ENCODE peak calls at places on chromosomes 6 and 20, in six cellular contexts. One of them, this sample, is unnamed.

GRCh38 chr20:62707981-62708521 is 585 bp upstream of the NTSR1 start:
- DNase-seq in GM23248: no peak
- DNase-seq in HepG2: no peak
- DNase-seq in stomach: no peak
- DNase-seq in uterus: no peak
- DNase-seq in mesenchymal stem cell: no peak
- DNase-seq in this sample: no peak

GRCh38 chr6:5961836-5962235 is 44.9 kb downstream of the NRN1 start:
- DNase-seq in stomach: no peak
- DNase-seq in uterus: no peak
- DNase-seq in HepG2: no peak
- DNase-seq in mesenchymal stem cell: no peak
- DNase-seq in GM23248: no peak
- DNase-seq in this sample: no peak

GRCh38 chr6:150371356-150371755 is 2.5 kb downstream of the IYD start:
- DNase-seq in GM23248: no peak
- DNase-seq in mesenchymal stem cell: no peak
- DNase-seq in stomach: no peak
- DNase-seq in uterus: no peak
- DNase-seq in HepG2: no peak
- DNase-seq in this sample: no peak

GRCh38 chr6:134532694-134533624 is 215.0 kb upstream of the SGK1 start:
- DNase-seq in HepG2: no peak
- DNase-seq in uterus: no peak
- DNase-seq in GM23248: no peak
- DNase-seq in stomach: no peak
- DNase-seq in mesenchymal stem cell: no peak
- DNase-seq in this sample: no peak

GRCh38 chr6:68891419-68891818 is 256.3 kb downstream of the ADGRB3 start:
- DNase-seq in stomach: no peak
- DNase-seq in mesenchymal stem cell: no peak
- DNase-seq in GM23248: peak; percentile 4
- DNase-seq in HepG2: no peak
- DNase-seq in uterus: no peak
- DNase-seq in this sample: no peak

GRCh38 chr6:10585232-10585887 is 64.2 kb downstream of the GCNT2 start:
- DNase-seq in GM23248: no peak
- DNase-seq in mesenchymal stem cell: peak; percentile 24
- DNase-seq in HepG2: no peak
- DNase-seq in stomach: peak; percentile 41
- DNase-seq in uterus: no peak
- DNase-seq in this sample: no peak

GRCh38 chr6:168336967-168337366 is 17.4 kb upstream of the DACT2 start:
- DNase-seq in mesenchymal stem cell: no peak
- DNase-seq in HepG2: peak; percentile 36
- DNase-seq in GM23248: no peak
- DNase-seq in uterus: no peak
- DNase-seq in stomach: no peak
- DNase-seq in this sample: no peak

GRCh38 chr6:143410859-143411270 is 39.6 kb downstream of the ADAT2 start:
- DNase-seq in mesenchymal stem cell: no peak
- DNase-seq in stomach: no peak
- DNase-seq in HepG2: peak; percentile 95
- DNase-seq in uterus: no peak
- DNase-seq in GM23248: peak; percentile 67
- DNase-seq in this sample: peak; percentile 49

GRCh38 chr6:26394289-26394688 is 7.8 kb upstream of the BTN3A1 start:
- DNase-seq in stomach: peak; percentile 27
- DNase-seq in HepG2: peak; percentile 42
- DNase-seq in GM23248: peak; percentile 82
- DNase-seq in uterus: no peak
- DNase-seq in mesenchymal stem cell: peak; percentile 60
- DNase-seq in this sample: peak; percentile 73

GRCh38 chr6:170080828-170081368 is 210.0 kb downstream of the DLL1 start:
- DNase-seq in GM23248: no peak
- DNase-seq in stomach: peak; percentile 24
- DNase-seq in HepG2: no peak
- DNase-seq in uterus: no peak
- DNase-seq in mesenchymal stem cell: no peak
- DNase-seq in this sample: peak; percentile 26

GRCh38 chr6:99341862-99342455 is 7.5 kb downstream of the FAXC start:
- DNase-seq in HepG2: no peak
- DNase-seq in GM23248: no peak
- DNase-seq in uterus: no peak
- DNase-seq in stomach: no peak
- DNase-seq in mesenchymal stem cell: no peak
- DNase-seq in this sample: no peak

GRCh38 chr6:2917065-2917464 is 14.0 kb upstream of the SERPINB9 start:
- DNase-seq in mesenchymal stem cell: no peak
- DNase-seq in HepG2: no peak
- DNase-seq in stomach: no peak
- DNase-seq in uterus: no peak
- DNase-seq in GM23248: no peak
- DNase-seq in this sample: no peak

GRCh38 chr6:158766621-158767435 is 52.3 kb downstream of the EZR start:
- DNase-seq in GM23248: no peak
- DNase-seq in uterus: no peak
- DNase-seq in stomach: no peak
- DNase-seq in mesenchymal stem cell: no peak
- DNase-seq in HepG2: no peak
- DNase-seq in this sample: no peak

GRCh38 chr6:110944681-110945151 is 13.8 kb upstream of the GTF3C6 start:
- DNase-seq in HepG2: peak; percentile 9
- DNase-seq in GM23248: peak; percentile 97
- DNase-seq in mesenchymal stem cell: peak; percentile 86
- DNase-seq in stomach: no peak
- DNase-seq in uterus: no peak
- DNase-seq in this sample: peak; percentile 64

GRCh38 chr20:50187403-50188051 is 3.1 kb upstream of the CEBPB start:
- DNase-seq in GM23248: peak; percentile 61
- DNase-seq in uterus: peak; percentile 77
- DNase-seq in stomach: no peak
- DNase-seq in HepG2: peak; percentile 77
- DNase-seq in mesenchymal stem cell: peak; percentile 36
- DNase-seq in this sample: no peak

GRCh38 chr20:39700527-39700926 is 738.4 kb downstream of the DHX35 start:
- DNase-seq in stomach: no peak
- DNase-seq in mesenchymal stem cell: no peak
- DNase-seq in GM23248: no peak
- DNase-seq in uterus: no peak
- DNase-seq in HepG2: no peak
- DNase-seq in this sample: no peak

GRCh38 chr20:52160049-52160448 is 31.5 kb downstream of the ZFP64 start:
- DNase-seq in stomach: no peak
- DNase-seq in GM23248: no peak
- DNase-seq in uterus: no peak
- DNase-seq in mesenchymal stem cell: no peak
- DNase-seq in HepG2: no peak
- DNase-seq in this sample: no peak

GRCh38 chr6:149934249-149935156 is 7.3 kb upstream of the ULBP2 start:
- DNase-seq in uterus: peak; percentile 61
- DNase-seq in HepG2: peak; percentile 64
- DNase-seq in mesenchymal stem cell: peak; percentile 83
- DNase-seq in GM23248: peak; percentile 89
- DNase-seq in stomach: peak; percentile 73
- DNase-seq in this sample: peak; percentile 62

GRCh38 chr20:51695574-51696303 is 72.5 kb downstream of the ATP9A start:
- DNase-seq in stomach: peak; percentile 31
- DNase-seq in mesenchymal stem cell: peak; percentile 94
- DNase-seq in uterus: no peak
- DNase-seq in HepG2: peak; percentile 33
- DNase-seq in GM23248: peak; percentile 82
- DNase-seq in this sample: peak; percentile 71

GRCh38 chr20:45924391-45925261 is 9.9 kb upstream of the PCIF1 start:
- DNase-seq in HepG2: peak; percentile 66
- DNase-seq in stomach: no peak
- DNase-seq in uterus: peak; percentile 77
- DNase-seq in mesenchymal stem cell: peak; percentile 89
- DNase-seq in GM23248: peak; percentile 73
- DNase-seq in this sample: peak; percentile 43

GRCh38 chr20:32784369-32785080 is 22.3 kb downstream of the DNMT3B start:
- DNase-seq in mesenchymal stem cell: no peak
- DNase-seq in stomach: no peak
- DNase-seq in uterus: no peak
- DNase-seq in GM23248: no peak
- DNase-seq in HepG2: no peak
- DNase-seq in this sample: no peak

GRCh38 chr20:31555203-31555602 is 41.0 kb downstream of the HM13 start:
- DNase-seq in mesenchymal stem cell: no peak
- DNase-seq in uterus: no peak
- DNase-seq in stomach: no peak
- DNase-seq in GM23248: no peak
- DNase-seq in HepG2: no peak
- DNase-seq in this sample: no peak

GRCh38 chr6:75893058-75893775 is 144.2 kb downstream of the MYO6 start:
- DNase-seq in mesenchymal stem cell: peak; percentile 75
- DNase-seq in uterus: no peak
- DNase-seq in stomach: no peak
- DNase-seq in HepG2: peak; percentile 61
- DNase-seq in GM23248: peak; percentile 81
- DNase-seq in this sample: peak; percentile 40

GRCh38 chr20:38208088-38208487 is 43.0 kb upstream of the TGM2 start:
- DNase-seq in stomach: no peak
- DNase-seq in HepG2: no peak
- DNase-seq in GM23248: no peak
- DNase-seq in uterus: no peak
- DNase-seq in mesenchymal stem cell: no peak
- DNase-seq in this sample: no peak

GRCh38 chr20:37584238-37584807 is 56.6 kb upstream of the BLCAP start:
- DNase-seq in GM23248: no peak
- DNase-seq in uterus: no peak
- DNase-seq in mesenchymal stem cell: no peak
- DNase-seq in HepG2: no peak
- DNase-seq in stomach: no peak
- DNase-seq in this sample: no peak

GRCh38 chr6:3749991-3750323 is 1.6 kb downstream of the PXDC1 start:
- DNase-seq in GM23248: peak; percentile 91
- DNase-seq in stomach: peak; percentile 71
- DNase-seq in mesenchymal stem cell: peak; percentile 68
- DNase-seq in HepG2: peak; percentile 30
- DNase-seq in uterus: peak; percentile 82
- DNase-seq in this sample: no peak

GRCh38 chr6:26020291-26020982 is 57.8 kb downstream of the TRIM38 start:
- DNase-seq in HepG2: no peak
- DNase-seq in uterus: peak; percentile 89
- DNase-seq in stomach: peak; percentile 88
- DNase-seq in mesenchymal stem cell: peak; percentile 93
- DNase-seq in GM23248: peak; percentile 92
- DNase-seq in this sample: peak; percentile 87

DNA sequence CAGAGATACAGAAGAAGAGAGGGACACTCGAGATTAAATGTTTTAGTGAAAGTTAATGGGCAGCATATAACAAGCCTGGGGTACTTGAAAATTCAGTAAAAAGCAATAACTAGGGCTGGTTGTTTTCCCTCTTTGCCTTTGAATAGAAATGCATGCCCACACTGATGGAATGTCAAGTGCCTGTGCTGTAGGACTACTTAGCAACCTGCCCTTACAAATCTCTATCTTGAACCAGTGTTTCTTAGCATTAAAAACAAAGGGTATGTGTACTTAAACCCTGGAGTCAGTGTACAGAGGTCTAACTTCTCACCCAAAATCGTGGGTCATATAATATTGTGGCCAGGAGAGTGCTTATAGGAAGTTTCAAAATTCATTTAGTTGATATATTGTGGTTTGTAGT is 37.1 kb downstream of the RNF144B start:
- DNase-seq in mesenchymal stem cell: no peak
- DNase-seq in stomach: no peak
- DNase-seq in HepG2: no peak
- DNase-seq in uterus: no peak
- DNase-seq in GM23248: no peak
- DNase-seq in this sample: no peak
- H3K27ac ChIP-seq in mesenchymal stem cell: no peak overlapping the region
- H3K27ac ChIP-seq in stomach: no peak overlapping the region
- H3K27ac ChIP-seq in HepG2: no peak overlapping the region
- H3K27ac ChIP-seq in uterus: no peak overlapping the region
- H3K27ac ChIP-seq in GM23248: no peak overlapping the region
- H3K27ac ChIP-seq in this sample: no peak overlapping the region

DNA sequence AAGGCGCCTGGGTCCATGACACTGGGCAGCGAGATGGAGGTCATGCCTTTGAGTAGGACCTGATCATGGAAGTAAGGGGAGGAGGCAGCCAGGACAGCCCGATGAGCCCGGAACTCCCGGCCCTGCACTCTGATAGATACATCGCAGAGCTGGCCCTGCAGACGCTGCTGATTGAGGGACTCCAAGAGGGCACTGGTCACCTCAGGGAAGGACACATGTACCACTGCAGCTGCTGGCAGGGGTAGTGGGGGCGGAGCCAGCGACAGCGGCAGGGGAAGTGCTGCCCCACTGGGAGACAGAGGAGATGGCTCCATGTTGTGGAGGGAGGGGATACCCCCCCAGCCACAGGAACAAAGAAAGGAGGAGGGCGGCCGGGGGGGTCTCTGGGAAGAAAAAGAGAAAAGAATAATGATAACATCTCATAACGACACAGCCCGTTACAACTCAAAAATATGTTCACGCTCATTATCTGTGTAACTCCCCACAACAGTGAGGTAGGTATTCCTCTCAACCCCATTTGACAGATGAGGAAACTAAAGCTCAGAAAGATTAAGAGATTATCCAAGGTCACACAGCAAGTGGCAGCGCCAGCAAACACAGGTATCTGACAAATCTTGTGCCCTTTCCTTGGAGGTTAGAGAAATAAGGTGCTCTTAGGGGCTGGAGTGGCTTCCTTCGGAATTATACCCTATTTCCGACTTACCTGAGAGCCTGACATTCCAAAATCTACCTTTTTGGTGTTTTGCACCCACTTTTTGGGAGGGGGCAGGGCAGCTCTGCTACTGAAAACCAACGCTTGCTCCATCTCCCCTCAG is 734 bp downstream of the ZBTB22 start:
- DNase-seq in stomach: no peak
- DNase-seq in uterus: no peak
- DNase-seq in mesenchymal stem cell: no peak
- DNase-seq in GM23248: no peak
- DNase-seq in HepG2: no peak
- DNase-seq in this sample: no peak
- H3K4me1 ChIP-seq in stomach: peaks cover 80% of the 10 kb centered on the region
- H3K4me1 ChIP-seq in uterus: peaks cover 2% of the 10 kb centered on the region
- H3K4me1 ChIP-seq in mesenchymal stem cell: peaks cover 50% of the 10 kb centered on the region
- H3K4me1 ChIP-seq in GM23248: peaks cover 32% of the 10 kb centered on the region
- H3K4me1 ChIP-seq in HepG2: peaks cover 57% of the 10 kb centered on the region
- H3K4me1 ChIP-seq in this sample: peaks cover 46% of the 10 kb centered on the region

GRCh38 chr6:87753131-87753685 is 51.2 kb upstream of the AKIRIN2 start:
- DNase-seq in HepG2: no peak
- DNase-seq in GM23248: peak; percentile 21
- DNase-seq in uterus: no peak
- DNase-seq in stomach: no peak
- DNase-seq in mesenchymal stem cell: no peak
- DNase-seq in this sample: no peak
- H3K4me3 ChIP-seq in HepG2: no peak overlapping the region
- H3K4me3 ChIP-seq in GM23248: no peak overlapping the region
- H3K4me3 ChIP-seq in uterus: no peak overlapping the region
- H3K4me3 ChIP-seq in stomach: no peak overlapping the region
- H3K4me3 ChIP-seq in mesenchymal stem cell: no peak overlapping the region
- H3K4me3 ChIP-seq in this sample: no peak overlapping the region

DNA sequence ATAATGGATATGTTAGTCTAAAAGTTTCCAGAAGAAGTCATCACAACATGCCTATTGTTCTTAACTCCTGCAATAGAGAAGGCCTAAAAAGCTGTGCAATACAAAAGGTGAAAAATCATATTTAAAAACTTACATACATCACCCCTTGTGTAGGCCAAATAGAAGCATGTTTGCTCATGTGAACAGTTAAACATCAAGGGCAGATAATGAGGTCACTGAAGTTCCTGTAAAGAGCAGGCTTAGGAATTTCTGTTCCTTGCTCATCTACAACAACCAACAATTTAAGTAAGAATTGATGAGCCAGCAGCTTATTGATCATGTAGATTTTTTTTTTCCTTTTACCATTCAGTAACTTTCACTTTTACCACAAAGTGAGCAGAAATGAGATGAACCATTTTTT is 7.5 kb upstream of the NUP153 start:
- DNase-seq in mesenchymal stem cell: peak; percentile 48
- DNase-seq in uterus: no peak
- DNase-seq in stomach: no peak
- DNase-seq in HepG2: peak; percentile 76
- DNase-seq in GM23248: no peak
- DNase-seq in this sample: no peak
- H3K27ac ChIP-seq in mesenchymal stem cell: no peak overlapping the region
- H3K27ac ChIP-seq in uterus: no peak overlapping the region
- H3K27ac ChIP-seq in stomach: no peak overlapping the region
- H3K27ac ChIP-seq in HepG2: no peak overlapping the region
- H3K27ac ChIP-seq in GM23248: no peak overlapping the region
- H3K27ac ChIP-seq in this sample: peak overlapping the region; percentile 2